ENCODE peak calls at places on chromosomes 2 and 18, in five cellular contexts. T is aorta; M is EL; I is stimulated activated CD8-positive, alpha-beta memory T cell treated with anti-CD3 and anti-CD28 coated beads, Interleukin-12 subunit alpha, Interleukin-12 subunit beta, amount 100 ng/mL, for 1 hour; Z is activated T-cell treated with anti-CD3 and anti-CD28 coated beads, Interleukin-2, amount 50 U/mL, for 72 hours. B is an unnamed sample.

GRCh38 chr18:24244698-24245097 is 105.8 kb downstream of the CABYR start:
- DNase-seq in I (no peak), M (no peak), Z (no peak), T (no peak), B (no peak)

GRCh38 chr2:188969236-188970032 is 4.7 kb upstream of the COL3A1 start:
- DNase-seq in Z (no peak), M (peak; percentile 76), I (no peak), T (no peak), B (no peak)

GRCh38 chr18:41771971-41772370 is 183.1 kb upstream of the PIK3C3 start:
- DNase-seq in T (no peak), Z (no peak), I (no peak), M (no peak), B (no peak)

GRCh38 chr2:75596784-75597183 is 36.0 kb upstream of the EVA1A start:
- DNase-seq in Z (no peak), M (peak; percentile 57), T (no peak), I (no peak), B (no peak)

GRCh38 chr18:12928149-12928548 is 19.7 kb upstream of the SEH1L start:
- DNase-seq in T (no peak), M (no peak), I (no peak), Z (no peak), B (no peak)

GRCh38 chr2:73938761-73939352 is 12.2 kb downstream of the DGUOK start:
- DNase-seq in I (no peak), Z (peak; percentile 29), M (peak; percentile 71), T (no peak), B (no peak)

GRCh38 chr2:11661891-11662435 is 8.0 kb downstream of the NTSR2 start:
- DNase-seq in Z (no peak), I (no peak), T (no peak), M (no peak), B (no peak)

GRCh38 chr18:56516769-56517168 is 121.6 kb downstream of the TXNL1 start:
- DNase-seq in Z (no peak), I (no peak), M (peak; percentile 50), T (no peak), B (no peak)

GRCh38 chr2:152336103-152336853 is 1.3 kb downstream of the FMNL2 start:
- DNase-seq in I (no peak), T (peak; percentile 86), Z (peak; percentile 30), M (peak; percentile 68), B (peak; percentile 66)

GRCh38 chr18:50829644-50830043 is 9.8 kb upstream of the MRO start:
- DNase-seq in Z (no peak), I (no peak), M (no peak), T (no peak), B (no peak)

GRCh38 chr18:8121942-8122480 is 487.2 kb upstream of the RAB12 start:
- DNase-seq in T (no peak), Z (no peak), M (peak; percentile 85), I (no peak), B (peak; percentile 54)

GRCh38 chr2:106097370-106098000 is 96.6 kb downstream of the UXS1 start:
- DNase-seq in M (no peak), Z (no peak), I (no peak), T (no peak), B (no peak)

GRCh38 chr2:2147024-2147900 is 183.8 kb downstream of the MYT1L start:
- DNase-seq in M (no peak), Z (no peak), I (no peak), T (no peak), B (no peak)

GRCh38 chr2:29113027-29113686 is 2.1 kb upstream of the CLIP4 start:
- DNase-seq in Z (no peak), I (no peak), T (no peak), M (peak; percentile 53), B (no peak)

GRCh38 chr2:111161971-111162370 is 41.3 kb downstream of the BCL2L11 start:
- DNase-seq in I (no peak), T (no peak), Z (no peak), M (no peak), B (peak; percentile 52)

GRCh38 chr2:202185156-202185555 is 53.2 kb downstream of the SUMO1 start:
- DNase-seq in T (no peak), I (no peak), M (no peak), Z (no peak), B (no peak)

GRCh38 chr2:222439692-222440091 is 15.3 kb downstream of the SGPP2 start:
- DNase-seq in M (no peak), I (no peak), Z (no peak), T (no peak), B (no peak)

GRCh38 chr2:44429034-44429433 is 67.3 kb downstream of the CAMKMT start:
- DNase-seq in I (no peak), T (no peak), M (peak; percentile 20), Z (no peak), B (no peak)

GRCh38 chr2:167582619-167583018 is 664.8 kb downstream of the STK39 start:
- DNase-seq in Z (no peak), I (no peak), M (peak; percentile 16), T (no peak), B (no peak)

GRCh38 chr2:12700989-12701388 is 15.7 kb upstream of the TRIB2 start:
- DNase-seq in T (no peak), M (peak; percentile 31), Z (no peak), I (no peak), B (no peak)

GRCh38 chr2:196555726-196556125 is 83.8 kb upstream of the CCDC150 start:
- DNase-seq in Z (no peak), M (no peak), I (no peak), T (no peak), B (no peak)

GRCh38 chr2:227376911-227377396 is 2.2 kb downstream of the TM4SF20 start:
- DNase-seq in T (no peak), Z (no peak), I (no peak), M (peak; percentile 22), B (no peak)

GRCh38 chr18:76708036-76708726 is 114.2 kb upstream of the ZNF236 start:
- DNase-seq in T (no peak), Z (no peak), M (no peak), I (no peak), B (no peak)

GRCh38 chr2:178344121-178344520 is 106.9 kb downstream of the PRKRA start:
- DNase-seq in Z (no peak), M (no peak), T (no peak), I (no peak), B (no peak)

GRCh38 chr2:209577376-209578357 is 153.8 kb downstream of the MAP2 start:
- DNase-seq in T (no peak), Z (no peak), M (peak; percentile 19), I (no peak), B (peak; percentile 49)

GRCh38 chr2:10531874-10532273 is 83.7 kb upstream of the ODC1 start:
- DNase-seq in T (no peak), M (no peak), Z (no peak), I (no peak), B (no peak)

GRCh38 chr18:7824970-7825369 is 257.9 kb downstream of the PTPRM start:
- DNase-seq in Z (no peak), T (no peak), M (no peak), I (no peak), B (peak; percentile 80)

GRCh38 chr2:236661762-236662110 is 92.1 kb downstream of the ACKR3 start:
- DNase-seq in M (peak; percentile 29), T (no peak), I (no peak), Z (no peak), B (no peak)

GRCh38 chr2:23801396-23801795 is 125.5 kb downstream of the ATAD2B start:
- DNase-seq in T (no peak), I (no peak), Z (no peak), M (peak; percentile 37), B (no peak)

GRCh38 chr2:239267411-239267941 is 133.3 kb downstream of the HDAC4 start:
- DNase-seq in Z (peak; percentile 93), T (peak; percentile 85), M (peak; percentile 73), I (peak; percentile 88), B (peak; percentile 49)